ENCODE peak calls at places on chromosomes 13 and 19, in seven cellular contexts. H is stimulated activated CD4-positive, alpha-beta T cell treated with anti-CD3 and anti-CD28 coated beads, Interleukin-2, amount 100 ng/mL, for 48 hours; J is G401; X is lung; I is NCI-H1694 treated with DMSO at 0.1 percent for 48 hours; A is RPMI7951; F is progenitor cell of endocrine pancreas. M is an unnamed sample.
A peak's percentile ranks its signal among the peaks of the same experiment; 100 is the strongest.

GRCh38 chr13:27826379-27827353 is 34.4 kb downstream of the GSX1 start:
- DNase-seq in H (peak; percentile 67), J (peak; percentile 84), X (peak; percentile 84), I (peak; percentile 83), A (peak; percentile 66), F (peak; percentile 89), M (peak; percentile 82)

GRCh38 chr19:6108721-6109633 is 1.3 kb downstream of the RFX2 start:
- DNase-seq in H (peak; percentile 41), J (peak; percentile 21), X (peak; percentile 60), I (no peak), A (peak; percentile 66), F (no peak), M (peak; percentile 47)

GRCh38 chr13:46369506-46370268 is 17.4 kb downstream of the RUBCNL start:
- DNase-seq in H (no peak), J (no peak), X (no peak), I (no peak), A (no peak), F (no peak), M (no peak)

GRCh38 chr19:58229255-58229639 is 533 bp downstream of the ZNF544 start:
- DNase-seq in H (peak; percentile 4), J (peak; percentile 12), X (no peak), I (no peak), A (peak; percentile 40), F (no peak), M (peak; percentile 34)

GRCh38 chr19:41753936-41754529 is 1.3 kb upstream of the CEACAM6 start:
- DNase-seq in H (peak; percentile 63), J (peak; percentile 44), X (peak; percentile 70), I (peak; percentile 20), A (peak; percentile 40), F (no peak), M (no peak)

GRCh38 chr19:29367701-29368306 is 154.9 kb upstream of the UQCRFS1 start:
- DNase-seq in H (no peak), J (no peak), X (no peak), I (no peak), A (no peak), F (no peak), M (no peak)

GRCh38 chr13:65582160-65582559 is 1648.0 kb downstream of the PCDH9 start:
- DNase-seq in H (no peak), J (no peak), X (no peak), I (no peak), A (no peak), F (no peak), M (no peak)

GRCh38 chr19:44072543-44073401 is 813 bp downstream of the ZNF284 start:
- DNase-seq in H (no peak), J (peak; percentile 29), X (no peak), I (no peak), A (peak; percentile 20), F (no peak), M (peak; percentile 27)

GRCh38 chr19:39941615-39942507 is 7.4 kb upstream of the FCGBP start:
- DNase-seq in H (peak; percentile 23), J (no peak), X (peak; percentile 28), I (no peak), A (peak; percentile 72), F (no peak), M (no peak)

GRCh38 chr19:41376998-41377365 is 649 bp downstream of the TMEM91 start:
- DNase-seq in H (no peak), J (no peak), X (no peak), I (no peak), A (no peak), F (no peak), M (no peak)

GRCh38 chr13:72645521-72645920 is 81.9 kb downstream of the MZT1 start:
- DNase-seq in H (no peak), J (no peak), X (no peak), I (no peak), A (no peak), F (no peak), M (no peak)

GRCh38 chr13:25415196-25415595 is 43.4 kb downstream of the ATP8A2 start:
- DNase-seq in H (no peak), J (peak; percentile 78), X (no peak), I (no peak), A (no peak), F (no peak), M (no peak)

GRCh38 chr13:107348471-107348870 is 780.5 kb upstream of the ARGLU1 start:
- DNase-seq in H (no peak), J (no peak), X (no peak), I (no peak), A (no peak), F (no peak), M (no peak)

GRCh38 chr13:109569938-109570711 is 216.3 kb downstream of the IRS2 start:
- DNase-seq in H (peak; percentile 1), J (no peak), X (no peak), I (no peak), A (no peak), F (no peak), M (no peak)